ENCODE peak calls at places on chromosomes 11 and 22, in ten cellular contexts. J is Daoy; B is EH; C is stimulated activated naive B cell treated with anti-CD40 and anti-IgM and Interleukin-4, amounts not matched to agents 10 μg/mL and 1 μg/mL and 100 μg/mL, for 72 hours; Z is astrocyte of the spinal cord; E is cardiac fibroblast; K is DMS153; H is left lobe of liver; V is C1 segment of cervical spinal cord; Q is HuH-7.5. X is an unnamed sample.

GRCh38 chr22:21829523-21829922 is 37.9 kb downstream of the MAPK1 start:
- DNase-seq in C (no peak), Z (no peak), E (no peak), J (no peak), Q (no peak), B (peak; percentile 15), H (no peak), V (no peak), K (no peak), X (no peak)

GRCh38 chr22:35220221-35220620 is 37.1 kb upstream of the HMGXB4 start:
- DNase-seq in J (no peak), Q (no peak), E (no peak), H (no peak), K (no peak), Z (no peak), V (no peak), B (peak; percentile 13), C (no peak), X (no peak)

GRCh38 chr22:31583861-31584485 is 78.0 kb downstream of the PISD start:
- DNase-seq in C (no peak), Q (no peak), E (peak; percentile 78), K (no peak), J (no peak), V (no peak), H (no peak), B (peak; percentile 85), Z (peak; percentile 43), X (peak; percentile 51)

GRCh38 chr11:121437018-121437685 is 15.0 kb upstream of the SORL1 start:
- DNase-seq in B (peak; percentile 16), Z (no peak), E (peak; percentile 54), K (no peak), C (no peak), Q (no peak), V (no peak), H (no peak), J (no peak), X (peak; percentile 55)

GRCh38 chr11:56404393-56404792 is 8.1 kb upstream of the OR5AL1 start:
- DNase-seq in J (no peak), H (no peak), B (no peak), E (no peak), K (no peak), C (no peak), V (no peak), Q (no peak), Z (no peak), X (no peak)

GRCh38 chr11:47430524-47430923 is 4.3 kb upstream of the PSMC3 start:
- DNase-seq in K (no peak), B (no peak), V (no peak), Q (no peak), H (no peak), J (no peak), E (no peak), Z (no peak), C (no peak), X (no peak)

GRCh38 chr11:1836011-1836945 is 1.5 kb downstream of the SYT8 start:
- DNase-seq in H (no peak), Q (no peak), V (no peak), C (no peak), E (no peak), K (no peak), J (no peak), Z (no peak), B (no peak), X (no peak)

GRCh38 chr11:35515224-35515623 is 10.2 kb downstream of the PAMR1 start:
- DNase-seq in E (peak; percentile 84), C (no peak), H (no peak), B (peak; percentile 93), K (no peak), Z (peak; percentile 71), Q (no peak), J (no peak), V (no peak), X (peak; percentile 91)

GRCh38 chr22:25702046-25702445 is 39.9 kb upstream of the MYO18B start:
- DNase-seq in V (no peak), J (no peak), C (no peak), B (peak; percentile 36), K (no peak), Z (peak; percentile 50), H (no peak), E (peak; percentile 58), Q (no peak), X (peak; percentile 36)

GRCh38 chr11:45453721-45454120 is 167.6 kb upstream of the SYT13 start:
- DNase-seq in K (no peak), Q (no peak), H (no peak), V (no peak), B (no peak), C (no peak), J (no peak), Z (no peak), E (no peak), X (no peak)

GRCh38 chr11:15490535-15490934 is 375.8 kb downstream of the INSC start:
- DNase-seq in J (no peak), E (no peak), K (no peak), C (no peak), Z (no peak), H (no peak), Q (no peak), V (no peak), B (no peak), X (no peak)

GRCh38 chr22:44147821-44148574 is 32.7 kb upstream of the PARVG start:
- DNase-seq in J (peak; percentile 22), B (peak; percentile 62), Z (peak; percentile 79), V (no peak), K (no peak), C (no peak), E (no peak), Q (no peak), H (no peak), X (peak; percentile 16)

X was measured in GM23248.